ENCODE peak calls at places on chromosomes 12 and 14, in nine cellular contexts. O is BJ, Z is B cell, N is HTR-8/SVneo, Y is MCF 10A, J is hepatic stellate cell, Q is dermis blood vessel endothelial cell, S is transverse colon, A is iPS-NIHi11. C is an unnamed sample.

GRCh38 chr12:26126340-26127284 is 1.8 kb upstream of the BHLHE41 start:
- DNase-seq in O (no peak), Z (peak), N (peak), Y (peak), J (peak), Q (peak), S (peak), A (peak), C (peak)

GRCh38 chr14:105700622-105701288 is 174.4 kb downstream of the TMEM121 start:
- DNase-seq in O (no peak), Z (peak), N (no peak), Y (peak), J (no peak), Q (no peak), S (peak), A (no peak), C (no peak)

GRCh38 chr12:89618113-89618862 is 90.3 kb downstream of the ATP2B1 start:
- DNase-seq in O (no peak), Z (no peak), N (no peak), Y (no peak), J (no peak), Q (no peak), S (no peak), A (no peak), C (peak)

GRCh38 chr12:100927825-100928224 is 133.2 kb downstream of the ANO4 start:
- DNase-seq in O (peak), Z (no peak), N (peak), Y (peak), J (no peak), Q (no peak), S (no peak), A (no peak), C (peak)

GRCh38 chr12:25135531-25136154 is 59.3 kb downstream of the DNAI7 start:
- DNase-seq in O (no peak), Z (no peak), N (no peak), Y (peak), J (no peak), Q (no peak), S (peak), A (no peak), C (no peak)

GRCh38 chr12:29751676-29752075 is 32.1 kb downstream of the TMTC1 start:
- DNase-seq in O (no peak), Z (no peak), N (no peak), Y (no peak), J (no peak), Q (no peak), S (no peak), A (no peak), C (no peak)

GRCh38 chr12:30905483-30906009 is 21.0 kb upstream of the TSPAN11 start:
- DNase-seq in O (no peak), Z (no peak), N (no peak), Y (no peak), J (no peak), Q (no peak), S (no peak), A (no peak), C (no peak)

GRCh38 chr12:111443586-111443985 is 37.9 kb downstream of the SH2B3 start:
- DNase-seq in O (no peak), Z (no peak), N (no peak), Y (peak), J (no peak), Q (peak), S (peak), A (no peak), C (peak)

GRCh38 chr14:26286806-26287205 is 311.0 kb downstream of the NOVA1 start:
- DNase-seq in O (no peak), Z (no peak), N (no peak), Y (no peak), J (no peak), Q (no peak), S (no peak), A (no peak), C (peak)

GRCh38 chr14:68692916-68693771 is 99.7 kb downstream of the ZFP36L1 start:
- DNase-seq in O (peak), Z (no peak), N (no peak), Y (peak), J (no peak), Q (no peak), S (no peak), A (no peak), C (peak)

GRCh38 chr12:13103391-13104033 is at the start of gene GSG1:
- DNase-seq in O (no peak), Z (peak), N (no peak), Y (peak), J (no peak), Q (no peak), S (no peak), A (no peak), C (peak)

GRCh38 chr12:30178948-30179347 is 395.2 kb upstream of the TMTC1 start:
- DNase-seq in O (no peak), Z (no peak), N (no peak), Y (no peak), J (no peak), Q (no peak), S (no peak), A (no peak), C (no peak)

GRCh38 chr12:124790650-124791400 is 72.8 kb downstream of the SCARB1 start:
- DNase-seq in O (no peak), Z (no peak), N (no peak), Y (no peak), J (no peak), Q (no peak), S (no peak), A (no peak), C (no peak)

GRCh38 chr12:3272958-3273357 is 195.8 kb downstream of the TSPAN9 start:
- DNase-seq in O (no peak), Z (no peak), N (no peak), Y (no peak), J (no peak), Q (no peak), S (no peak), A (no peak), C (no peak)

GRCh38 chr14:83473416-83473815 is 1939.8 kb upstream of the SEL1L start:
- DNase-seq in O (no peak), Z (no peak), N (no peak), Y (no peak), J (no peak), Q (no peak), S (no peak), A (no peak), C (peak)

GRCh38 chr12:19198272-19198671 is 68.7 kb downstream of the PLEKHA5 start:
- DNase-seq in O (peak), Z (no peak), N (peak), Y (peak), J (peak), Q (peak), S (no peak), A (no peak), C (peak)

GRCh38 chr12:1592444-1593231 is 1.7 kb downstream of the FBXL14 start:
- DNase-seq in O (no peak), Z (peak), N (peak), Y (peak), J (peak), Q (peak), S (peak), A (no peak), C (peak)

GRCh38 chr12:104975621-104976343 is 10.3 kb upstream of the NOPCHAP1 start:
- DNase-seq in O (no peak), Z (no peak), N (peak), Y (peak), J (peak), Q (no peak), S (no peak), A (no peak), C (peak)

GRCh38 chr14:66069830-66070541 is 416.2 kb upstream of the CCDC196 start:
- DNase-seq in O (no peak), Z (no peak), N (no peak), Y (peak), J (no peak), Q (no peak), S (no peak), A (no peak), C (peak)

GRCh38 chr14:20499881-20500280 is 5.5 kb upstream of the RNASE10 start:
- DNase-seq in O (no peak), Z (no peak), N (no peak), Y (no peak), J (no peak), Q (no peak), S (no peak), A (no peak), C (no peak)

GRCh38 chr12:63849641-63850040 is 5.1 kb downstream of the SRGAP1 start:
- DNase-seq in O (no peak), Z (no peak), N (no peak), Y (no peak), J (no peak), Q (no peak), S (no peak), A (no peak), C (no peak)

GRCh38 chr14:68547305-68548193 is 245.3 kb downstream of the ZFP36L1 start:
- DNase-seq in O (peak), Z (no peak), N (peak), Y (peak), J (peak), Q (no peak), S (peak), A (no peak), C (peak)

GRCh38 chr14:68771631-68772030 is 21.2 kb downstream of the ZFP36L1 start:
- DNase-seq in O (no peak), Z (no peak), N (no peak), Y (no peak), J (no peak), Q (peak), S (no peak), A (no peak), C (no peak)

GRCh38 chr14:58026967-58027366 is 125.0 kb downstream of the ARMH4 start:
- DNase-seq in O (no peak), Z (no peak), N (no peak), Y (no peak), J (no peak), Q (no peak), S (no peak), A (no peak), C (no peak)

GRCh38 chr12:96401061-96401871 is 1.0 kb upstream of the CDK17 start:
- DNase-seq in O (peak), Z (peak), N (peak), Y (peak), J (peak), Q (peak), S (peak), A (peak), C (peak)

GRCh38 chr12:55830601-55831406 is 1.4 kb upstream of the DNAJC14 start:
- DNase-seq in O (no peak), Z (peak), N (peak), Y (no peak), J (peak), Q (peak), S (peak), A (peak), C (peak)

GRCh38 chr12:104710940-104711725 is 247.0 kb downstream of the SLC41A2 start:
- DNase-seq in O (peak), Z (no peak), N (no peak), Y (peak), J (peak), Q (peak), S (no peak), A (no peak), C (peak)

GRCh38 chr14:90726656-90727055 is 89.6 kb downstream of the TTC7B start:
- DNase-seq in O (peak), Z (no peak), N (no peak), Y (peak), J (no peak), Q (peak), S (peak), A (peak), C (peak)

GRCh38 chr12:127060310-127060847 is 1206.6 kb upstream of the TMEM132C start:
- DNase-seq in O (no peak), Z (no peak), N (no peak), Y (no peak), J (no peak), Q (no peak), S (peak), A (no peak), C (no peak)

GRCh38 chr12:106128526-106129430 is 10.0 kb downstream of the NUAK1 start:
- DNase-seq in O (no peak), Z (no peak), N (no peak), Y (no peak), J (no peak), Q (no peak), S (no peak), A (no peak), C (no peak)

GRCh38 chr14:105042813-105043212 is 21.9 kb upstream of the CDCA4 start:
- DNase-seq in O (no peak), Z (no peak), N (no peak), Y (no peak), J (no peak), Q (no peak), S (no peak), A (no peak), C (no peak)

GRCh38 chr12:11555743-11556625 is 93.5 kb upstream of the ETV6 start:
- DNase-seq in O (no peak), Z (no peak), N (no peak), Y (no peak), J (no peak), Q (no peak), S (peak), A (no peak), C (peak)

GRCh38 chr12:5945071-5946008 is at the start of gene ANO2:
- DNase-seq in O (no peak), Z (no peak), N (peak), Y (no peak), J (no peak), Q (no peak), S (no peak), A (peak), C (peak)

GRCh38 chr14:43407721-43408120 is 1099.4 kb downstream of the FSCB start:
- DNase-seq in O (no peak), Z (no peak), N (no peak), Y (peak), J (no peak), Q (no peak), S (no peak), A (no peak), C (no peak)

GRCh38 chr14:32421781-32422180 is 92.7 kb downstream of the AKAP6 start:
- DNase-seq in O (no peak), Z (no peak), N (no peak), Y (no peak), J (no peak), Q (no peak), S (no peak), A (no peak), C (no peak)

GRCh38 chr12:131783915-131784541 is 44.2 kb upstream of the MMP17 start:
- DNase-seq in O (peak), Z (no peak), N (peak), Y (peak), J (peak), Q (peak), S (no peak), A (peak), C (peak)

GRCh38 chr12:124684496-124684895 is 117.1 kb upstream of the NCOR2 start:
- DNase-seq in O (no peak), Z (no peak), N (no peak), Y (no peak), J (no peak), Q (peak), S (no peak), A (no peak), C (peak)

GRCh38 chr12:16691624-16692023 is 85.7 kb upstream of the LMO3 start:
- DNase-seq in O (no peak), Z (no peak), N (no peak), Y (no peak), J (no peak), Q (no peak), S (no peak), A (no peak), C (no peak)

C was measured in GM23248.